ENCODE peak calls at places on chromosomes 4 and X, in nine cellular contexts. One of them, this sample, is unnamed.
A peak's percentile ranks its signal among the peaks of the same experiment; 100 is the strongest.

GRCh38 chrX:134562002-134562401 is 96.3 kb downstream of the PLAC1 start:
- DNase-seq in Ammon's horn: no peak
- DNase-seq in GM04503: no peak
- DNase-seq in iPS DF 19.7: no peak
- DNase-seq in RWPE1: no peak
- DNase-seq in NCI-H146: no peak
- DNase-seq in stimulated activated CD4-positive, alpha-beta T cell treated with anti-CD3 and anti-CD28 coated beads, Interleukin-1b, Interleukin-23, amount 100 ng/mL, for 1 hour: no peak
- DNase-seq in SW480: no peak
- DNase-seq in brain microvascular endothelial cell: no peak
- DNase-seq in this sample: no peak

GRCh38 chr4:77996076-77996475 is 61.0 kb upstream of the FRAS1 start:
- DNase-seq in iPS DF 19.7: no peak
- DNase-seq in GM04503: no peak
- DNase-seq in Ammon's horn: no peak
- DNase-seq in NCI-H146: no peak
- DNase-seq in stimulated activated CD4-positive, alpha-beta T cell treated with anti-CD3 and anti-CD28 coated beads, Interleukin-1b, Interleukin-23, amount 100 ng/mL, for 1 hour: no peak
- DNase-seq in brain microvascular endothelial cell: no peak
- DNase-seq in RWPE1: no peak
- DNase-seq in SW480: no peak
- DNase-seq in this sample: no peak

GRCh38 chr4:84684361-84684760 is 101.4 kb downstream of the CDS1 start:
- DNase-seq in iPS DF 19.7: no peak
- DNase-seq in Ammon's horn: no peak
- DNase-seq in NCI-H146: no peak
- DNase-seq in stimulated activated CD4-positive, alpha-beta T cell treated with anti-CD3 and anti-CD28 coated beads, Interleukin-1b, Interleukin-23, amount 100 ng/mL, for 1 hour: no peak
- DNase-seq in SW480: no peak
- DNase-seq in RWPE1: no peak
- DNase-seq in brain microvascular endothelial cell: no peak
- DNase-seq in GM04503: no peak
- DNase-seq in this sample: no peak

GRCh38 chr4:139720806-139721205 is 55.2 kb downstream of the MGST2 start:
- DNase-seq in SW480: no peak
- DNase-seq in brain microvascular endothelial cell: no peak
- DNase-seq in RWPE1: no peak
- DNase-seq in iPS DF 19.7: no peak
- DNase-seq in stimulated activated CD4-positive, alpha-beta T cell treated with anti-CD3 and anti-CD28 coated beads, Interleukin-1b, Interleukin-23, amount 100 ng/mL, for 1 hour: no peak
- DNase-seq in Ammon's horn: no peak
- DNase-seq in NCI-H146: no peak
- DNase-seq in GM04503: no peak
- DNase-seq in this sample: no peak

GRCh38 chr4:40099010-40099409 is 42.4 kb downstream of the N4BP2 start:
- DNase-seq in brain microvascular endothelial cell: no peak
- DNase-seq in Ammon's horn: peak; percentile 16
- DNase-seq in iPS DF 19.7: no peak
- DNase-seq in SW480: no peak
- DNase-seq in RWPE1: no peak
- DNase-seq in NCI-H146: no peak
- DNase-seq in stimulated activated CD4-positive, alpha-beta T cell treated with anti-CD3 and anti-CD28 coated beads, Interleukin-1b, Interleukin-23, amount 100 ng/mL, for 1 hour: no peak
- DNase-seq in GM04503: no peak
- DNase-seq in this sample: no peak

GRCh38 chrX:69093960-69094935 is 71.0 kb downstream of the PJA1 start:
- DNase-seq in SW480: peak; percentile 48
- DNase-seq in iPS DF 19.7: no peak
- DNase-seq in stimulated activated CD4-positive, alpha-beta T cell treated with anti-CD3 and anti-CD28 coated beads, Interleukin-1b, Interleukin-23, amount 100 ng/mL, for 1 hour: no peak
- DNase-seq in RWPE1: peak; percentile 29
- DNase-seq in NCI-H146: peak; percentile 60
- DNase-seq in Ammon's horn: peak; percentile 62
- DNase-seq in brain microvascular endothelial cell: peak; percentile 44
- DNase-seq in GM04503: no peak
- DNase-seq in this sample: no peak

GRCh38 chr4:186148335-186148975 is 42.9 kb upstream of the CYP4V2 start:
- DNase-seq in brain microvascular endothelial cell: no peak
- DNase-seq in GM04503: no peak
- DNase-seq in Ammon's horn: no peak
- DNase-seq in iPS DF 19.7: no peak
- DNase-seq in SW480: no peak
- DNase-seq in RWPE1: no peak
- DNase-seq in stimulated activated CD4-positive, alpha-beta T cell treated with anti-CD3 and anti-CD28 coated beads, Interleukin-1b, Interleukin-23, amount 100 ng/mL, for 1 hour: no peak
- DNase-seq in NCI-H146: no peak
- DNase-seq in this sample: no peak

GRCh38 chrX:119222932-119223331 is 13.2 kb upstream of the PGRMC1 start:
- DNase-seq in stimulated activated CD4-positive, alpha-beta T cell treated with anti-CD3 and anti-CD28 coated beads, Interleukin-1b, Interleukin-23, amount 100 ng/mL, for 1 hour: no peak
- DNase-seq in GM04503: no peak
- DNase-seq in Ammon's horn: no peak
- DNase-seq in NCI-H146: no peak
- DNase-seq in SW480: no peak
- DNase-seq in brain microvascular endothelial cell: no peak
- DNase-seq in iPS DF 19.7: no peak
- DNase-seq in RWPE1: no peak
- DNase-seq in this sample: no peak

GRCh38 chr4:28481565-28481964 is 1620.9 kb downstream of the STIM2 start:
- DNase-seq in stimulated activated CD4-positive, alpha-beta T cell treated with anti-CD3 and anti-CD28 coated beads, Interleukin-1b, Interleukin-23, amount 100 ng/mL, for 1 hour: no peak
- DNase-seq in brain microvascular endothelial cell: no peak
- DNase-seq in SW480: no peak
- DNase-seq in GM04503: no peak
- DNase-seq in Ammon's horn: no peak
- DNase-seq in RWPE1: no peak
- DNase-seq in NCI-H146: no peak
- DNase-seq in iPS DF 19.7: no peak
- DNase-seq in this sample: no peak

GRCh38 chr4:724131-724530 is 18.5 kb downstream of the PCGF3 start:
- DNase-seq in iPS DF 19.7: no peak
- DNase-seq in NCI-H146: no peak
- DNase-seq in RWPE1: no peak
- DNase-seq in GM04503: no peak
- DNase-seq in stimulated activated CD4-positive, alpha-beta T cell treated with anti-CD3 and anti-CD28 coated beads, Interleukin-1b, Interleukin-23, amount 100 ng/mL, for 1 hour: no peak
- DNase-seq in SW480: no peak
- DNase-seq in brain microvascular endothelial cell: no peak
- DNase-seq in Ammon's horn: no peak
- DNase-seq in this sample: no peak

GRCh38 chr4:93409035-93409434 is 419.5 kb upstream of the ATOH1 start:
- DNase-seq in NCI-H146: no peak
- DNase-seq in GM04503: no peak
- DNase-seq in brain microvascular endothelial cell: no peak
- DNase-seq in Ammon's horn: no peak
- DNase-seq in iPS DF 19.7: peak; percentile 65
- DNase-seq in stimulated activated CD4-positive, alpha-beta T cell treated with anti-CD3 and anti-CD28 coated beads, Interleukin-1b, Interleukin-23, amount 100 ng/mL, for 1 hour: no peak
- DNase-seq in SW480: no peak
- DNase-seq in RWPE1: no peak
- DNase-seq in this sample: no peak

GRCh38 chrX:126985960-126986359 is 166.4 kb downstream of the PRR32 start:
- DNase-seq in iPS DF 19.7: no peak
- DNase-seq in NCI-H146: no peak
- DNase-seq in SW480: no peak
- DNase-seq in stimulated activated CD4-positive, alpha-beta T cell treated with anti-CD3 and anti-CD28 coated beads, Interleukin-1b, Interleukin-23, amount 100 ng/mL, for 1 hour: no peak
- DNase-seq in brain microvascular endothelial cell: no peak
- DNase-seq in GM04503: no peak
- DNase-seq in RWPE1: no peak
- DNase-seq in Ammon's horn: no peak
- DNase-seq in this sample: peak; percentile 61

GRCh38 chr4:156962551-156962974 is 9.0 kb downstream of the PDGFC start:
- DNase-seq in NCI-H146: no peak
- DNase-seq in brain microvascular endothelial cell: no peak
- DNase-seq in Ammon's horn: no peak
- DNase-seq in SW480: no peak
- DNase-seq in iPS DF 19.7: no peak
- DNase-seq in stimulated activated CD4-positive, alpha-beta T cell treated with anti-CD3 and anti-CD28 coated beads, Interleukin-1b, Interleukin-23, amount 100 ng/mL, for 1 hour: no peak
- DNase-seq in GM04503: peak; percentile 90
- DNase-seq in RWPE1: no peak
- DNase-seq in this sample: no peak

GRCh38 chrX:10759400-10759799 is 139.0 kb upstream of the MID1 start:
- DNase-seq in Ammon's horn: no peak
- DNase-seq in stimulated activated CD4-positive, alpha-beta T cell treated with anti-CD3 and anti-CD28 coated beads, Interleukin-1b, Interleukin-23, amount 100 ng/mL, for 1 hour: no peak
- DNase-seq in RWPE1: no peak
- DNase-seq in SW480: no peak
- DNase-seq in GM04503: no peak
- DNase-seq in brain microvascular endothelial cell: no peak
- DNase-seq in iPS DF 19.7: no peak
- DNase-seq in NCI-H146: no peak
- DNase-seq in this sample: no peak

GRCh38 chr4:152050098-152050497 is 289.3 kb upstream of the GATB start:
- DNase-seq in SW480: no peak
- DNase-seq in iPS DF 19.7: no peak
- DNase-seq in stimulated activated CD4-positive, alpha-beta T cell treated with anti-CD3 and anti-CD28 coated beads, Interleukin-1b, Interleukin-23, amount 100 ng/mL, for 1 hour: no peak
- DNase-seq in brain microvascular endothelial cell: no peak
- DNase-seq in NCI-H146: no peak
- DNase-seq in GM04503: no peak
- DNase-seq in Ammon's horn: no peak
- DNase-seq in RWPE1: no peak
- DNase-seq in this sample: no peak

GRCh38 chr4:68864438-68865177 is 48.8 kb downstream of the UGT2B10 start:
- DNase-seq in SW480: no peak
- DNase-seq in Ammon's horn: no peak
- DNase-seq in RWPE1: no peak
- DNase-seq in GM04503: no peak
- DNase-seq in iPS DF 19.7: no peak
- DNase-seq in stimulated activated CD4-positive, alpha-beta T cell treated with anti-CD3 and anti-CD28 coated beads, Interleukin-1b, Interleukin-23, amount 100 ng/mL, for 1 hour: no peak
- DNase-seq in NCI-H146: peak; percentile 54
- DNase-seq in brain microvascular endothelial cell: no peak
- DNase-seq in this sample: no peak

GRCh38 chrX:44871114-44871645 is 1.8 kb upstream of the KDM6A start:
- DNase-seq in GM04503: no peak
- DNase-seq in stimulated activated CD4-positive, alpha-beta T cell treated with anti-CD3 and anti-CD28 coated beads, Interleukin-1b, Interleukin-23, amount 100 ng/mL, for 1 hour: no peak
- DNase-seq in SW480: no peak
- DNase-seq in RWPE1: no peak
- DNase-seq in NCI-H146: no peak
- DNase-seq in brain microvascular endothelial cell: no peak
- DNase-seq in iPS DF 19.7: no peak
- DNase-seq in Ammon's horn: no peak
- DNase-seq in this sample: no peak

GRCh38 chr4:30867427-30867826 is 147.3 kb downstream of the PCDH7 start:
- DNase-seq in brain microvascular endothelial cell: no peak
- DNase-seq in NCI-H146: no peak
- DNase-seq in iPS DF 19.7: no peak
- DNase-seq in GM04503: no peak
- DNase-seq in SW480: no peak
- DNase-seq in stimulated activated CD4-positive, alpha-beta T cell treated with anti-CD3 and anti-CD28 coated beads, Interleukin-1b, Interleukin-23, amount 100 ng/mL, for 1 hour: no peak
- DNase-seq in Ammon's horn: no peak
- DNase-seq in RWPE1: no peak
- DNase-seq in this sample: no peak

GRCh38 chrX:111100191-111100590 is 4.2 kb downstream of the PAK3 start:
- DNase-seq in NCI-H146: peak; percentile 35
- DNase-seq in iPS DF 19.7: no peak
- DNase-seq in Ammon's horn: peak; percentile 20
- DNase-seq in SW480: peak; percentile 27
- DNase-seq in brain microvascular endothelial cell: no peak
- DNase-seq in stimulated activated CD4-positive, alpha-beta T cell treated with anti-CD3 and anti-CD28 coated beads, Interleukin-1b, Interleukin-23, amount 100 ng/mL, for 1 hour: no peak
- DNase-seq in RWPE1: peak; percentile 63
- DNase-seq in GM04503: no peak
- DNase-seq in this sample: peak; percentile 9

GRCh38 chr4:153480704-153481103 is 14.5 kb downstream of the TMEM131L start:
- DNase-seq in NCI-H146: no peak
- DNase-seq in Ammon's horn: no peak
- DNase-seq in RWPE1: no peak
- DNase-seq in GM04503: no peak
- DNase-seq in stimulated activated CD4-positive, alpha-beta T cell treated with anti-CD3 and anti-CD28 coated beads, Interleukin-1b, Interleukin-23, amount 100 ng/mL, for 1 hour: no peak
- DNase-seq in SW480: no peak
- DNase-seq in brain microvascular endothelial cell: no peak
- DNase-seq in iPS DF 19.7: no peak
- DNase-seq in this sample: no peak

GRCh38 chrX:45400380-45400779 is 199.7 kb upstream of the DIPK2B start:
- DNase-seq in stimulated activated CD4-positive, alpha-beta T cell treated with anti-CD3 and anti-CD28 coated beads, Interleukin-1b, Interleukin-23, amount 100 ng/mL, for 1 hour: no peak
- DNase-seq in brain microvascular endothelial cell: peak; percentile 7
- DNase-seq in SW480: no peak
- DNase-seq in Ammon's horn: no peak
- DNase-seq in NCI-H146: no peak
- DNase-seq in RWPE1: no peak
- DNase-seq in GM04503: peak; percentile 54
- DNase-seq in iPS DF 19.7: no peak
- DNase-seq in this sample: no peak

GRCh38 chr4:102787096-102787867 is 26.5 kb upstream of the MANBA start:
- DNase-seq in RWPE1: no peak
- DNase-seq in SW480: peak; percentile 32
- DNase-seq in iPS DF 19.7: no peak
- DNase-seq in brain microvascular endothelial cell: peak; percentile 49
- DNase-seq in GM04503: peak; percentile 15
- DNase-seq in stimulated activated CD4-positive, alpha-beta T cell treated with anti-CD3 and anti-CD28 coated beads, Interleukin-1b, Interleukin-23, amount 100 ng/mL, for 1 hour: no peak
- DNase-seq in NCI-H146: no peak
- DNase-seq in Ammon's horn: no peak
- DNase-seq in this sample: no peak

GRCh38 chr4:3267576-3268394 is 18.8 kb downstream of the MSANTD1 start:
- DNase-seq in GM04503: no peak
- DNase-seq in RWPE1: no peak
- DNase-seq in brain microvascular endothelial cell: no peak
- DNase-seq in NCI-H146: peak; percentile 38
- DNase-seq in SW480: no peak
- DNase-seq in stimulated activated CD4-positive, alpha-beta T cell treated with anti-CD3 and anti-CD28 coated beads, Interleukin-1b, Interleukin-23, amount 100 ng/mL, for 1 hour: no peak
- DNase-seq in Ammon's horn: no peak
- DNase-seq in iPS DF 19.7: no peak
- DNase-seq in this sample: no peak

GRCh38 chr4:165799384-165799815 is 73.6 kb upstream of the TLL1 start:
- DNase-seq in brain microvascular endothelial cell: no peak
- DNase-seq in SW480: no peak
- DNase-seq in GM04503: no peak
- DNase-seq in stimulated activated CD4-positive, alpha-beta T cell treated with anti-CD3 and anti-CD28 coated beads, Interleukin-1b, Interleukin-23, amount 100 ng/mL, for 1 hour: no peak
- DNase-seq in iPS DF 19.7: no peak
- DNase-seq in Ammon's horn: no peak
- DNase-seq in RWPE1: no peak
- DNase-seq in NCI-H146: no peak
- DNase-seq in this sample: no peak

GRCh38 chr4:78591404-78591803 is 39.8 kb downstream of the ANXA3 start:
- DNase-seq in SW480: no peak
- DNase-seq in stimulated activated CD4-positive, alpha-beta T cell treated with anti-CD3 and anti-CD28 coated beads, Interleukin-1b, Interleukin-23, amount 100 ng/mL, for 1 hour: no peak
- DNase-seq in brain microvascular endothelial cell: no peak
- DNase-seq in NCI-H146: no peak
- DNase-seq in iPS DF 19.7: no peak
- DNase-seq in Ammon's horn: no peak
- DNase-seq in RWPE1: no peak
- DNase-seq in GM04503: no peak
- DNase-seq in this sample: no peak

GRCh38 chr4:174591243-174592021 is 69.1 kb upstream of the HPGD start:
- DNase-seq in iPS DF 19.7: no peak
- DNase-seq in NCI-H146: no peak
- DNase-seq in brain microvascular endothelial cell: no peak
- DNase-seq in Ammon's horn: no peak
- DNase-seq in RWPE1: no peak
- DNase-seq in SW480: no peak
- DNase-seq in GM04503: no peak
- DNase-seq in stimulated activated CD4-positive, alpha-beta T cell treated with anti-CD3 and anti-CD28 coated beads, Interleukin-1b, Interleukin-23, amount 100 ng/mL, for 1 hour: no peak
- DNase-seq in this sample: no peak

GRCh38 chr4:71275004-71275403 is 63.8 kb upstream of the SLC4A4 start:
- DNase-seq in stimulated activated CD4-positive, alpha-beta T cell treated with anti-CD3 and anti-CD28 coated beads, Interleukin-1b, Interleukin-23, amount 100 ng/mL, for 1 hour: no peak
- DNase-seq in GM04503: no peak
- DNase-seq in Ammon's horn: peak; percentile 43
- DNase-seq in brain microvascular endothelial cell: no peak
- DNase-seq in SW480: no peak
- DNase-seq in RWPE1: no peak
- DNase-seq in NCI-H146: no peak
- DNase-seq in iPS DF 19.7: no peak
- DNase-seq in this sample: no peak

GRCh38 chrX:137151403-137151802 is 117.6 kb upstream of the GPR101 start:
- DNase-seq in Ammon's horn: no peak
- DNase-seq in stimulated activated CD4-positive, alpha-beta T cell treated with anti-CD3 and anti-CD28 coated beads, Interleukin-1b, Interleukin-23, amount 100 ng/mL, for 1 hour: no peak
- DNase-seq in brain microvascular endothelial cell: no peak
- DNase-seq in GM04503: no peak
- DNase-seq in NCI-H146: peak; percentile 19
- DNase-seq in iPS DF 19.7: no peak
- DNase-seq in RWPE1: no peak
- DNase-seq in SW480: peak; percentile 27
- DNase-seq in this sample: no peak

GRCh38 chrX:101415180-101416130 is 7.4 kb downstream of the HNRNPH2 start:
- DNase-seq in RWPE1: peak; percentile 21
- DNase-seq in Ammon's horn: peak; percentile 75
- DNase-seq in NCI-H146: peak; percentile 53
- DNase-seq in GM04503: no peak
- DNase-seq in iPS DF 19.7: no peak
- DNase-seq in stimulated activated CD4-positive, alpha-beta T cell treated with anti-CD3 and anti-CD28 coated beads, Interleukin-1b, Interleukin-23, amount 100 ng/mL, for 1 hour: no peak
- DNase-seq in SW480: peak; percentile 55
- DNase-seq in brain microvascular endothelial cell: peak; percentile 44
- DNase-seq in this sample: peak; percentile 23

GRCh38 chrX:27728291-27728690 is 79.5 kb upstream of the MAGEB10 start:
- DNase-seq in GM04503: no peak
- DNase-seq in brain microvascular endothelial cell: peak; percentile 1
- DNase-seq in NCI-H146: no peak
- DNase-seq in SW480: no peak
- DNase-seq in RWPE1: peak; percentile 43
- DNase-seq in iPS DF 19.7: no peak
- DNase-seq in Ammon's horn: no peak
- DNase-seq in stimulated activated CD4-positive, alpha-beta T cell treated with anti-CD3 and anti-CD28 coated beads, Interleukin-1b, Interleukin-23, amount 100 ng/mL, for 1 hour: no peak
- DNase-seq in this sample: no peak

GRCh38 chr4:159185593-159186023 is 82.7 kb downstream of the RAPGEF2 start:
- DNase-seq in Ammon's horn: no peak
- DNase-seq in brain microvascular endothelial cell: no peak
- DNase-seq in GM04503: no peak
- DNase-seq in iPS DF 19.7: no peak
- DNase-seq in NCI-H146: no peak
- DNase-seq in SW480: no peak
- DNase-seq in stimulated activated CD4-positive, alpha-beta T cell treated with anti-CD3 and anti-CD28 coated beads, Interleukin-1b, Interleukin-23, amount 100 ng/mL, for 1 hour: no peak
- DNase-seq in RWPE1: no peak
- DNase-seq in this sample: no peak